ENCODE peak calls at places on chromosomes 3 and 15, in five cellular contexts. G, R, O, C and E are unnamed samples.

GRCh38 chr3:185585523-185585861 is 603 bp upstream of the SENP2 start:
- DNase-seq in C (no peak), O (no peak), R (no peak), G (no peak), E (no peak)

GRCh38 chr3:118102737-118103136 is 931.9 kb downstream of the IGSF11 start:
- DNase-seq in G (no peak), C (no peak), O (no peak), R (no peak), E (no peak)

GRCh38 chr15:31277335-31278055 is 49.1 kb upstream of the KLF13 start:
- DNase-seq in G (no peak), C (no peak), R (no peak), O (no peak), E (no peak)

GRCh38 chr15:71411538-71412482 is 296.5 kb downstream of the THSD4 start:
- DNase-seq in G (no peak), R (peak), C (no peak), O (no peak), E (no peak)

GRCh38 chr3:11720220-11721113 is 76.8 kb upstream of the VGLL4 start:
- DNase-seq in G (peak), O (peak), C (peak), R (peak), E (peak)

GRCh38 chr3:2839886-2840285 is 270.3 kb downstream of the IL5RA start:
- DNase-seq in R (no peak), O (no peak), G (no peak), C (no peak), E (no peak)

GRCh38 chr3:15476378-15476777 is 45.1 kb downstream of the COLQ start:
- DNase-seq in C (no peak), R (no peak), G (no peak), O (no peak), E (no peak)

GRCh38 chr15:101568821-101569555 is 79.5 kb upstream of the PCSK6 start:
- DNase-seq in C (no peak), R (no peak), O (no peak), G (no peak), E (no peak)